ENCODE peak calls at places on chromosomes 3 and 15, in nine cellular contexts. V is RPMI7951; N is NCI-H146; I is stimulated activated CD8-positive, alpha-beta memory T cell treated with anti-CD3 and anti-CD28 coated beads, Interleukin-2, amount 100 ng/mL, for 1 hour; Z is H7; U is GM04504; Y is lung; H is EL; M is Panc1. C is an unnamed sample.

GRCh38 chr15:39974656-39975230 is 40.8 kb downstream of the EIF2AK4 start:
- DNase-seq in Y (no peak), Z (no peak), M (no peak), I (no peak), V (no peak), N (no peak), U (no peak), H (no peak), C (no peak)

GRCh38 chr15:77187751-77188464 is 117.0 kb upstream of the TSPAN3 start:
- DNase-seq in I (no peak), M (no peak), V (peak), Z (no peak), N (no peak), H (peak), Y (peak), U (no peak), C (no peak)

GRCh38 chr3:10432931-10433330 is 72.5 kb downstream of the ATP2B2 start:
- DNase-seq in V (no peak), Y (no peak), M (no peak), H (no peak), U (no peak), Z (no peak), I (no peak), N (no peak), C (no peak)

GRCh38 chr3:53842436-53843194 is 3.6 kb downstream of the CHDH start:
- DNase-seq in I (no peak), U (no peak), M (peak), N (peak), Y (peak), H (no peak), Z (peak), V (peak), C (peak)

GRCh38 chr3:11592460-11593298 is 51.0 kb downstream of the VGLL4 start:
- DNase-seq in N (no peak), U (no peak), Z (no peak), V (peak), M (no peak), I (no peak), H (peak), Y (no peak), C (no peak)

GRCh38 chr3:56975562-56975961 is 84.9 kb upstream of the SPATA12 start:
- DNase-seq in I (no peak), Y (no peak), Z (no peak), N (no peak), V (no peak), M (no peak), H (no peak), U (no peak), C (no peak)

GRCh38 chr3:194019766-194020165 is 116.2 kb upstream of the HES1 start:
- DNase-seq in Y (no peak), U (no peak), I (no peak), V (no peak), H (no peak), M (no peak), N (peak), Z (no peak), C (peak)

GRCh38 chr3:99429501-99429900 is 208.9 kb upstream of the COL8A1 start:
- DNase-seq in I (no peak), Y (no peak), M (no peak), Z (no peak), V (no peak), N (no peak), U (peak), H (no peak), C (no peak)

GRCh38 chr15:77747175-77748077 is 114.7 kb upstream of the LINGO1 start:
- DNase-seq in N (no peak), Y (no peak), U (no peak), I (no peak), Z (no peak), M (no peak), V (no peak), H (no peak), C (no peak)

GRCh38 chr15:33140326-33140725 is 54.2 kb downstream of the FMN1 start:
- DNase-seq in N (no peak), Y (no peak), H (no peak), U (no peak), I (no peak), M (no peak), Z (no peak), V (no peak), C (no peak)

GRCh38 chr15:91408476-91409076 is 308.5 kb downstream of the SV2B start:
- DNase-seq in V (peak), Y (no peak), I (no peak), N (peak), M (no peak), U (no peak), Z (no peak), H (no peak), C (no peak)

GRCh38 chr3:116849261-116849688 is 139.7 kb downstream of the TUSC7 start:
- DNase-seq in U (no peak), H (no peak), Z (no peak), Y (no peak), V (no peak), I (no peak), M (no peak), N (no peak), C (no peak)

GRCh38 chr15:66701422-66702034 is 508 bp upstream of the SMAD6 start:
- DNase-seq in Z (no peak), U (no peak), M (no peak), I (no peak), V (peak), N (no peak), H (no peak), Y (no peak), C (peak)

GRCh38 chr3:49198161-49198560 is 26.8 kb downstream of the KLHDC8B start:
- DNase-seq in U (no peak), V (no peak), Y (no peak), I (no peak), H (no peak), M (no peak), N (no peak), Z (peak), C (no peak)

GRCh38 chr3:159451067-159451466 is 537.6 kb upstream of the IL12A start:
- DNase-seq in V (peak), M (no peak), N (no peak), U (no peak), I (no peak), H (peak), Y (no peak), Z (no peak), C (peak)

GRCh38 chr3:114231616-114232015 is 5.8 kb downstream of the ZNF80 start:
- DNase-seq in N (no peak), Y (no peak), H (no peak), V (no peak), M (no peak), I (no peak), U (no peak), Z (no peak), C (no peak)

GRCh38 chr3:45154641-45155147 is 8.5 kb upstream of the CDCP1 start:
- DNase-seq in Z (no peak), Y (no peak), U (no peak), V (peak), I (no peak), M (no peak), H (peak), N (no peak), C (no peak)

GRCh38 chr3:69203631-69204314 is 81.4 kb upstream of the LMOD3 start:
- DNase-seq in Y (no peak), N (no peak), V (no peak), U (no peak), I (no peak), H (no peak), Z (peak), M (no peak), C (peak)

GRCh38 chr15:63256433-63256884 is 20.9 kb upstream of the APH1B start:
- DNase-seq in M (no peak), U (peak), H (peak), Z (peak), V (peak), N (no peak), I (no peak), Y (no peak), C (no peak)

GRCh38 chr3:152197451-152197850 is 71.3 kb upstream of the MBNL1 start:
- DNase-seq in Z (no peak), H (no peak), U (no peak), N (no peak), V (peak), Y (no peak), I (no peak), M (no peak), C (no peak)

GRCh38 chr15:90154861-90155626 is 46.1 kb upstream of the SEMA4B start:
- DNase-seq in Y (peak), V (peak), U (peak), I (no peak), Z (no peak), M (peak), H (peak), N (no peak), C (peak)